ENCODE peak calls at places on chromosome 20, in nine cellular contexts. J is SK-N-SH, X is lower lobe of right lung, G is Panc1, W is GM23338, L is IMR-90, B is heart right ventricle, R is GM12864, Q is stomach. M is an unnamed sample.
A peak's percentile ranks its signal among the peaks of the same experiment; 100 is the strongest.

GRCh38 chr20:46709459-46710148 is at the start of gene SLC2A10:
- DNase-seq in J (peak; percentile 87), X (peak; percentile 66), G (no peak), W (peak; percentile 80), L (peak; percentile 61), B (peak; percentile 72), R (no peak), Q (peak; percentile 73), M (no peak)

GRCh38 chr20:12434672-12435071 is 517.0 kb downstream of the BTBD3 start:
- DNase-seq in J (no peak), X (no peak), G (no peak), W (no peak), L (no peak), B (no peak), R (no peak), Q (no peak), M (no peak)

GRCh38 chr20:38842558-38842981 is 37.1 kb downstream of the PPP1R16B start:
- DNase-seq in J (no peak), X (no peak), G (no peak), W (peak; percentile 34), L (no peak), B (no peak), R (peak; percentile 95), Q (peak; percentile 35), M (no peak)

GRCh38 chr20:24783631-24784492 is 165.2 kb upstream of the CST7 start:
- DNase-seq in J (no peak), X (peak; percentile 26), G (no peak), W (peak; percentile 61), L (no peak), B (no peak), R (peak; percentile 34), Q (peak; percentile 30), M (no peak)

GRCh38 chr20:53826597-53827291 is 233.1 kb upstream of the ZNF217 start:
- DNase-seq in J (no peak), X (peak; percentile 57), G (no peak), W (no peak), L (peak; percentile 18), B (no peak), R (no peak), Q (no peak), M (no peak)

GRCh38 chr20:17863577-17864292 is 104.9 kb downstream of the SNX5 start:
- DNase-seq in J (no peak), X (no peak), G (no peak), W (no peak), L (peak; percentile 52), B (peak; percentile 48), R (no peak), Q (peak; percentile 86), M (no peak)

GRCh38 chr20:61932711-61933480 is 132.8 kb downstream of the TAF4 start:
- DNase-seq in J (no peak), X (peak; percentile 36), G (no peak), W (no peak), L (no peak), B (peak; percentile 3), R (no peak), Q (no peak), M (no peak)

GRCh38 chr20:34637245-34638185 is 39.4 kb downstream of the PIGU start:
- DNase-seq in J (no peak), X (no peak), G (no peak), W (no peak), L (peak; percentile 80), B (no peak), R (no peak), Q (no peak), M (no peak)

GRCh38 chr20:17225891-17226409 is 890 bp upstream of the PCSK2 start:
- DNase-seq in J (peak; percentile 31), X (peak; percentile 56), G (no peak), W (peak; percentile 67), L (no peak), B (peak; percentile 8), R (no peak), Q (no peak), M (no peak)

GRCh38 chr20:43916875-43917371 is 2.3 kb downstream of the TOX2 start:
- DNase-seq in J (no peak), X (no peak), G (no peak), W (peak; percentile 25), L (peak; percentile 45), B (no peak), R (no peak), Q (no peak), M (no peak)

GRCh38 chr20:61737812-61738443 is 327.8 kb downstream of the TAF4 start:
- DNase-seq in J (no peak), X (peak; percentile 25), G (no peak), W (no peak), L (no peak), B (no peak), R (no peak), Q (no peak), M (no peak)

GRCh38 chr20:24875078-24875477 is 74.0 kb upstream of the CST7 start:
- DNase-seq in J (no peak), X (no peak), G (no peak), W (no peak), L (no peak), B (no peak), R (no peak), Q (no peak), M (no peak)

GRCh38 chr20:2289475-2289874 is 6.3 kb upstream of the TGM3 start:
- DNase-seq in J (no peak), X (no peak), G (no peak), W (no peak), L (no peak), B (no peak), R (peak; percentile 19), Q (no peak), M (no peak)

GRCh38 chr20:37373020-37373592 is 27.2 kb downstream of the SRC start:
- DNase-seq in J (no peak), X (no peak), G (no peak), W (no peak), L (no peak), B (no peak), R (no peak), Q (no peak), M (no peak)

GRCh38 chr20:17498641-17499040 is 32.5 kb downstream of the BFSP1 start:
- DNase-seq in J (no peak), X (no peak), G (no peak), W (no peak), L (no peak), B (no peak), R (no peak), Q (no peak), M (no peak)

GRCh38 chr20:25389858-25390537 is 637 bp downstream of the ABHD12 start:
- DNase-seq in J (peak; percentile 82), X (peak; percentile 63), G (no peak), W (peak; percentile 61), L (no peak), B (peak; percentile 50), R (no peak), Q (peak; percentile 41), M (no peak)

GRCh38 chr20:14497004-14497403 is 159.6 kb upstream of the FLRT3 start:
- DNase-seq in J (no peak), X (no peak), G (no peak), W (no peak), L (no peak), B (no peak), R (no peak), Q (no peak), M (no peak)

GRCh38 chr20:9928955-9929354 is 90.1 kb upstream of the PAK5 start:
- DNase-seq in J (no peak), X (no peak), G (no peak), W (no peak), L (no peak), B (no peak), R (no peak), Q (no peak), M (no peak)

GRCh38 chr20:19693508-19693907 is 64.5 kb upstream of the RIN2 start:
- DNase-seq in J (no peak), X (no peak), G (no peak), W (no peak), L (no peak), B (no peak), R (no peak), Q (no peak), M (no peak)

GRCh38 chr20:19691125-19691524 is 66.9 kb upstream of the RIN2 start:
- DNase-seq in J (no peak), X (no peak), G (no peak), W (no peak), L (no peak), B (no peak), R (no peak), Q (no peak), M (no peak)

GRCh38 chr20:19690462-19690861 is 67.6 kb upstream of the RIN2 start:
- DNase-seq in J (no peak), X (no peak), G (no peak), W (peak; percentile 18), L (peak; percentile 1), B (no peak), R (no peak), Q (no peak), M (no peak)

GRCh38 chr20:19692100-19692499 is 66.0 kb upstream of the RIN2 start:
- DNase-seq in J (no peak), X (no peak), G (no peak), W (no peak), L (peak; percentile 62), B (no peak), R (no peak), Q (no peak), M (no peak)

GRCh38 chr20:19692685-19693119 is 65.4 kb upstream of the RIN2 start:
- DNase-seq in J (peak; percentile 58), X (peak; percentile 67), G (peak; percentile 53), W (peak; percentile 77), L (peak; percentile 22), B (peak; percentile 61), R (no peak), Q (peak; percentile 71), M (no peak)
- H3K4me3 ChIP-seq in J (peak overlapping the region; percentile 18), X (no peak overlapping the region), G (peak overlapping the region; percentile 31), W (peak overlapping the region; percentile 32), L (no peak overlapping the region), B (no peak overlapping the region), R (no peak overlapping the region), Q (no peak overlapping the region), M (no peak overlapping the region)

GRCh38 chr20:56202493-56203077 is 45.9 kb upstream of the MC3R start:
- DNase-seq in J (peak; percentile 44), X (no peak), G (no peak), W (no peak), L (no peak), B (no peak), R (no peak), Q (no peak), M (no peak)
- TF ChIP-seq CTCF in J (peak; percentile 28), X (peak; percentile 30), G (peak; percentile 74), W (peak; percentile 24), L (peak; percentile 28), B (peak; percentile 51), R (peak; percentile 10), Q (no peak), M (peak; percentile 56)

GRCh38 chr20:51512645-51513044 is 29.9 kb downstream of the NFATC2 start:
- DNase-seq in J (no peak), X (no peak), G (no peak), W (no peak), L (no peak), B (no peak), R (no peak), Q (no peak), M (no peak)
- H3K4me3 ChIP-seq in J (no peak overlapping the region), X (no peak overlapping the region), G (no peak overlapping the region), W (no peak overlapping the region), L (no peak overlapping the region), B (no peak overlapping the region), R (no peak overlapping the region), Q (no peak overlapping the region), M (no peak overlapping the region)

DNA sequence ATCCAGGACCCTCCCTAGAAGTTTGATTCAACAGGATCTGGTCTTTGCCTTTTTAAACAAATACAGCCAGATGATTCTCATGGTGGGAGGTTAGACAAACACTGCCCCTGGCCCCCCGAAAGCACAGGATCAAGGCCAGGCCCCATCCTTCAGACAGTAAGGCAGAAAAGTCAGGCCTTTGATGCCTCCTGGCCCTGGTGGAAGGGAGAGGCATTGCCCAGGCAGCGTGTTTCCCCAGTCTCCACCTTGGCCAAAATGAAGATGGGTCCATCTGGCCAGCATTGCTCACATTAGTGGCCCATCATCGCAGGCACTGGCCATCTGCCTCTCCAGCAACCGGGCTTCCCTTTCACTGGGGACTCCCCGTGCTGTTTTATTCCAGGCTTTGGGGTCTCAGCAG is 4.3 kb downstream of the SULF2 start:
- DNase-seq in J (no peak), X (no peak), G (no peak), W (no peak), L (no peak), B (no peak), R (no peak), Q (no peak), M (no peak)
- TF ChIP-seq CTCF in J (no peak), X (no peak), G (no peak), W (peak; percentile 16), L (no peak), B (no peak), R (peak; percentile 13), Q (no peak), M (no peak)